ENCODE peak calls at places on chromosomes 7 and 10, in seven cellular contexts. P is cardiac muscle cell, A is LNCaP clone FGC, Y is choroid plexus epithelial cell, O is neural progenitor cell, F is pancreas, L is progenitor cell of endocrine pancreas. U is an unnamed sample.

GRCh38 chr10:108465871-108466641 is 1301.5 kb upstream of the SORCS1 start:
- DNase-seq in P (peak; percentile 20), A (no peak), Y (peak; percentile 3), O (peak; percentile 65), F (peak; percentile 41), L (peak; percentile 36), U (peak; percentile 69)

GRCh38 chr7:75727881-75728592 is 10.7 kb downstream of the HIP1 start:
- DNase-seq in P (no peak), A (no peak), Y (peak; percentile 78), O (no peak), F (peak; percentile 45), L (no peak), U (no peak)

GRCh38 chr7:40099837-40100236 is 34.6 kb downstream of the MPLKIP start:
- DNase-seq in P (no peak), A (no peak), Y (no peak), O (no peak), F (no peak), L (no peak), U (no peak)

GRCh38 chr10:102230264-102230860 is 4.3 kb downstream of the ELOVL3 start:
- DNase-seq in P (peak; percentile 82), A (no peak), Y (peak; percentile 78), O (peak; percentile 94), F (peak; percentile 51), L (no peak), U (peak; percentile 77)

GRCh38 chr7:117470777-117471176 is 9.0 kb upstream of the CFTR start:
- DNase-seq in P (no peak), A (no peak), Y (no peak), O (no peak), F (peak; percentile 58), L (no peak), U (no peak)

GRCh38 chr10:76350583-76350982 is 919.2 kb downstream of the LRMDA start:
- DNase-seq in P (no peak), A (no peak), Y (no peak), O (no peak), F (no peak), L (no peak), U (no peak)

GRCh38 chr7:97495487-97495886 is 236.4 kb upstream of the TAC1 start:
- DNase-seq in P (no peak), A (no peak), Y (no peak), O (no peak), F (no peak), L (no peak), U (no peak)

GRCh38 chr10:24949616-24950015 is 2.8 kb downstream of the PRTFDC1 start:
- DNase-seq in P (no peak), A (no peak), Y (no peak), O (no peak), F (no peak), L (no peak), U (no peak)

GRCh38 chr7:50982626-50983025 is 199.9 kb upstream of the GRB10 start:
- DNase-seq in P (no peak), A (no peak), Y (no peak), O (peak; percentile 26), F (no peak), L (no peak), U (no peak)
- TF ChIP-seq CTCF in P (no peak), A (no peak), Y (peak; percentile 32), O (peak; percentile 26), F (no peak), L (peak; percentile 36), U (no peak)

GRCh38 chr10:112115781-112116385 is 67.7 kb downstream of the GPAM start:
- DNase-seq in P (peak; percentile 55), A (no peak), Y (peak; percentile 60), O (peak; percentile 60), F (peak; percentile 45), L (peak; percentile 34), U (no peak)
- TF ChIP-seq CTCF in P (peak; percentile 74), A (peak; percentile 72), Y (peak; percentile 91), O (peak; percentile 71), F (peak; percentile 50), L (peak; percentile 79), U (peak; percentile 80)

GRCh38 chr7:140961117-140961516 is 36.4 kb upstream of the BRAF start:
- DNase-seq in P (no peak), A (no peak), Y (no peak), O (no peak), F (no peak), L (no peak), U (no peak)

GRCh38 chr7:140967438-140967837 is 42.7 kb upstream of the BRAF start:
- DNase-seq in P (no peak), A (no peak), Y (no peak), O (no peak), F (no peak), L (no peak), U (no peak)

GRCh38 chr7:140972344-140972743 is 42.4 kb downstream of the MRPS33 start:
- DNase-seq in P (no peak), A (no peak), Y (no peak), O (no peak), F (no peak), L (no peak), U (no peak)

DNA sequence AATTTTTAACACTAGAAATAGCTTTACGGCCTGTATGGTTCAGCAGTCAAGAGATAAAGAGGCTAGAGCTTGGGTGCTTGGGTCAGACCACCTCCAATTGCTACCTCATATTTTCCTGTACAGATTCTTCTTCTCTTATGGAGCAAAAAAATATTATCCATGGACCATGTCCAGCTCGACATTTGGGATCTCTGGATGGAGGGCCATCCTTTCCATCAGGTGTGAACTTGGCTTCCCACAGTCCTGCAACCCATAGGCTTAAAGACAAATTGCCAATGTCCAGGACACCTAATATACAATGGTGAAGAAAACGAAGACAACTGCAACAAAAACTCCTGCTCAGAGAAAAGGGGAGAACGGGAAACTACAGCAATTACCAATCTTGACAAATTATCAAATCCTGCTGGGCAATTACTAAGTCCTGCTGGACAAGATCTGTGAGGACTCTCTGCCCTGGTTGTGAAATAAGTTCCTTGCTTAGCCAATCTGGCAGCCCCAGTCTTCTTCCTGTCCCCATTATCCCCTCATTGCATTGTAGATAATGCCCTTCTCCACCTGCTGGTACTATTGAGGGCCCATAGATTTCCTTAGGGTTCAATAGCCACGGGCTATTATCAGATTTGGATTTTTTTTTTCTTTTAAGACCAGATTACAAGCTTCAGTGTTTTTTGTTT is 42.0 kb upstream of the BRAF start:
- DNase-seq in P (no peak), A (no peak), Y (no peak), O (peak; percentile 6), F (no peak), L (no peak), U (no peak)
- TF ChIP-seq CTCF in P (no peak), A (no peak), Y (no peak), O (no peak), F (no peak), L (no peak), U (no peak)

GRCh38 chr7:120939345-120939744 is 11.2 kb upstream of the ING3 start:
- DNase-seq in P (no peak), A (no peak), Y (no peak), O (no peak), F (no peak), L (no peak), U (no peak)

GRCh38 chr7:120941856-120942255 is 8.7 kb upstream of the ING3 start:
- DNase-seq in P (no peak), A (no peak), Y (no peak), O (no peak), F (no peak), L (no peak), U (no peak)

GRCh38 chr7:120944826-120945562 is 5.6 kb upstream of the ING3 start:
- DNase-seq in P (no peak), A (peak; percentile 68), Y (no peak), O (no peak), F (peak; percentile 14), L (no peak), U (no peak)

GRCh38 chr7:120942861-120943260 is 7.7 kb upstream of the ING3 start:
- DNase-seq in P (no peak), A (no peak), Y (no peak), O (no peak), F (no peak), L (no peak), U (no peak)

GRCh38 chr7:120941064-120941463 is 9.5 kb upstream of the ING3 start:
- DNase-seq in P (no peak), A (no peak), Y (peak; percentile 31), O (no peak), F (no peak), L (no peak), U (no peak)
- TF ChIP-seq CTCF in P (peak; percentile 24), A (peak; percentile 52), Y (peak; percentile 31), O (peak; percentile 26), F (no peak), L (no peak), U (peak; percentile 42)

DNA sequence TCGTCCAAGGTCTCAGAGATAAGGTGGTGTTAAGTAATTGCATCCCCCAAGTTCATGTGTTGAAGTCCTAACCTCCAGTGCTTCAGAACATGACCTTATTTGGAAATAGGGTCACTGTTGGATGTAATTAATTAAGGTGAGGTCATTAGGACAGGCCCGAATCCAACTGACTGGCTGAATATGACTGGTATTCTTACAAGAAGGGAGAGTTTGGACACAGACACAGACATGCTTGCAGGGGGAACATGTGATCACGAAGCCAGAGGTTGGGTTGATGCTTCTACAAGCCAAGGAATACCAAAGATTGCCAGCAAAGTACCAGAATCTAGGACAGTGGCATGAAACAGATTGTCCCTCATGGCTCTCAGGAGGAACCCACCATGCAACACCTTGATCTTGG is 173.5 kb upstream of the LYZL2 start:
- DNase-seq in P (no peak), A (no peak), Y (no peak), O (no peak), F (no peak), L (no peak), U (no peak)
- TF ChIP-seq CTCF in P (no peak), A (no peak), Y (no peak), O (no peak), F (no peak), L (no peak), U (no peak)

GRCh38 chr10:43377393-43377883 is 6.0 kb downstream of the FXYD4 start:
- DNase-seq in P (no peak), A (no peak), Y (no peak), O (peak; percentile 62), F (no peak), L (peak; percentile 41), U (no peak)
- TF ChIP-seq CTCF in P (peak; percentile 5), A (no peak), Y (peak; percentile 14), O (peak; percentile 44), F (no peak), L (peak; percentile 71), U (peak; percentile 45)

DNA sequence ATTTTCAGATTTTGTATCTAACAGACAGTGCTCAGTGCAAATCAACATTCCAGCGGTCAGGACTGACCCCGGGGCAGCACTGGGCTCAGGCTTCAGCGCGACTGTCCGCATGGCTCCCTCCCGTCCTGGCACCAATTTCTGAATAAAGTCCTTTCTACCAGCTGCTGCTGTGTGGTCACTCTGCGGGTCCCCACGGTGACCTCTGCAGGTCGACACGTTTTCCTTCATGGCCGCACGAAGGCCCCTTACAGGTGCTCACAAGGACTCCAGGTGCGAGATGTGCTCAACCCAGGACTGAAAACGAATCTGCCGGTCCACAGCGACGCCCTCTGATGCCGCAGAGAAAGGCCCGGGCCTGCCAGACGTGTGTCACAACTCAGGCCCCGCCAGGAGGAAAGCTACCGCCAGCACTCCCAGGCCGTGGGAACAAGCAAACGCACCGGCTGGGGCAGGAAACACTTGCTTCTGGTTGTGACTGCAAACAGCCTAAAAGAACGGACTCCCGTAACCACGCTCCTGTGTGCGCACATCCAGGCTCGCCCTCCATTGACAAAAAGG is 3.7 kb upstream of the UTF1 start:
- DNase-seq in P (no peak), A (peak; percentile 13), Y (no peak), O (no peak), F (no peak), L (no peak), U (no peak)
- TF ChIP-seq CTCF in P (no peak), A (peak; percentile 12), Y (no peak), O (peak; percentile 8), F (no peak), L (no peak), U (no peak)